ENCODE peak calls at places on chromosomes 13 and 19, in four cellular contexts. G is substantia nigra; H is fibroblast of gingiva; O is stimulated activated CD8-positive, alpha-beta memory T cell treated with anti-CD3 and anti-CD28 coated beads, Interleukin-4, amount 100 ng/mL, for 48 hours. A is an unnamed sample.

GRCh38 chr19:34220472-34221063 is 33.8 kb upstream of the GARRE1 start:
- DNase-seq in G (peak), O (peak), H (peak), A (peak)

GRCh38 chr13:91216928-91217700 is 130.4 kb upstream of the MIR17HG start:
- DNase-seq in O (no peak), H (no peak), G (no peak), A (no peak)

GRCh38 chr19:54952591-54953344 is 5.4 kb upstream of the NLRP7 start:
- DNase-seq in G (no peak), O (no peak), H (no peak), A (no peak)

GRCh38 chr13:107730835-107731234 is 484.5 kb downstream of the LIG4 start:
- DNase-seq in H (peak), G (no peak), O (no peak), A (no peak)

GRCh38 chr13:37068962-37069361 is 9.5 kb upstream of the SUPT20H start:
- DNase-seq in H (peak), G (no peak), O (no peak), A (no peak)

GRCh38 chr19:29010276-29010675 is 202.7 kb downstream of the UQCRFS1 start:
- DNase-seq in H (no peak), G (no peak), O (no peak), A (no peak)

GRCh38 chr13:29434217-29434940 is 161.1 kb downstream of the SLC7A1 start:
- DNase-seq in H (no peak), G (no peak), O (no peak), A (no peak)

GRCh38 chr13:21011378-21011777 is 50.0 kb downstream of the LATS2 start:
- DNase-seq in H (no peak), O (no peak), G (no peak), A (no peak)

GRCh38 chr13:26022538-26023292 is 29.1 kb downstream of the SHISA2 start:
- DNase-seq in G (no peak), H (peak), O (no peak), A (no peak)

GRCh38 chr19:45484273-45484945 is 12.4 kb downstream of the RTN2 start:
- DNase-seq in G (no peak), O (no peak), H (no peak), A (no peak)

GRCh38 chr19:8342684-8343482 is at the start of gene KANK3:
- DNase-seq in G (peak), O (peak), H (peak), A (peak)

GRCh38 chr19:39507715-39508364 is 7.1 kb upstream of the SELENOV start:
- DNase-seq in G (no peak), O (no peak), H (no peak), A (no peak)

GRCh38 chr19:3730457-3730958 is 22.3 kb downstream of the TJP3 start:
- DNase-seq in G (no peak), H (no peak), O (no peak), A (no peak)

GRCh38 chr13:31970237-31970930 is 61.2 kb upstream of the FRY start:
- DNase-seq in O (no peak), G (no peak), H (peak), A (no peak)

GRCh38 chr19:51873097-51873496 is 14.7 kb downstream of the ZNF577 start:
- DNase-seq in O (no peak), G (no peak), H (no peak), A (no peak)

GRCh38 chr13:45678282-45678681 is 23.8 kb upstream of the CBY2 start:
- DNase-seq in H (no peak), O (no peak), G (no peak), A (no peak)

GRCh38 chr13:97028441-97029299 is 34.4 kb upstream of the OXGR1 start:
- DNase-seq in H (peak), O (peak), G (no peak), A (peak)

GRCh38 chr13:74133657-74134201 is 475 bp downstream of the KLF12 start:
- DNase-seq in G (peak), O (peak), H (peak), A (peak)

GRCh38 chr19:35136231-35136630 is 1.4 kb upstream of the LGI4 start:
- DNase-seq in G (no peak), O (no peak), H (no peak), A (no peak)

GRCh38 chr13:113907637-113908617 is 44.1 kb upstream of the GAS6 start:
- DNase-seq in H (no peak), G (no peak), O (peak), A (no peak)

GRCh38 chr19:7729831-7730285 is 2.1 kb downstream of the CLEC4G start:
- DNase-seq in H (no peak), G (no peak), O (no peak), A (no peak)

GRCh38 chr19:55700813-55701212 is 25.8 kb downstream of the EPN1 start:
- DNase-seq in G (no peak), H (no peak), O (no peak), A (no peak)

GRCh38 chr13:110820311-110820710 is 94.6 kb downstream of the ANKRD10 start:
- DNase-seq in H (no peak), O (no peak), G (no peak), A (no peak)

GRCh38 chr13:40772765-40773473 is 1.9 kb upstream of the MRPS31 start:
- DNase-seq in H (no peak), G (no peak), O (no peak), A (no peak)

GRCh38 chr13:76620036-76620435 is 266.2 kb downstream of the KCTD12 start:
- DNase-seq in G (no peak), O (no peak), H (no peak), A (no peak)

GRCh38 chr13:34733720-34734119 is 208.3 kb upstream of the NBEA start:
- DNase-seq in O (no peak), G (no peak), H (peak), A (no peak)

GRCh38 chr13:28326081-28326480 is 168.8 kb downstream of the FLT1 start:
- DNase-seq in G (no peak), O (no peak), H (no peak), A (no peak)

GRCh38 chr13:50584856-50585580 is 258.5 kb downstream of the DLEU7 start:
- DNase-seq in G (no peak), O (no peak), H (no peak), A (no peak)

GRCh38 chr19:38769635-38770211 is 3.6 kb downstream of the LGALS7 start:
- DNase-seq in G (peak), H (peak), O (peak), A (peak)

GRCh38 chr19:6710273-6711077 is 10.0 kb downstream of the C3 start:
- DNase-seq in O (no peak), H (no peak), G (no peak), A (peak)

GRCh38 chr19:47609885-47610545 is 1.1 kb downstream of the BICRA start:
- DNase-seq in O (peak), G (peak), H (peak), A (peak)

GRCh38 chr19:43673702-43674629 is 4.0 kb upstream of the PLAUR start:
- DNase-seq in O (no peak), G (no peak), H (no peak), A (no peak)

GRCh38 chr19:12783226-12783848 is 7.9 kb upstream of the JUNB start:
- DNase-seq in O (peak), G (no peak), H (no peak), A (peak)

GRCh38 chr13:80177327-80177726 is 163.6 kb downstream of the SPRY2 start:
- DNase-seq in H (no peak), O (no peak), G (no peak), A (no peak)

GRCh38 chr13:109718726-109719125 is 67.7 kb downstream of the IRS2 start:
- DNase-seq in G (no peak), O (no peak), H (no peak), A (no peak)

GRCh38 chr13:51125495-51126226 is 14.6 kb upstream of the C13orf42 start:
- DNase-seq in G (peak), H (peak), O (peak), A (peak)

GRCh38 chr19:33721735-33722297 is 74.9 kb upstream of the KCTD15 start:
- DNase-seq in G (no peak), H (no peak), O (no peak), A (no peak)

GRCh38 chr19:47663435-47663910 is 49.7 kb upstream of the EHD2 start:
- DNase-seq in H (peak), O (no peak), G (no peak), A (no peak)

GRCh38 chr19:4548238-4548584 is 8.4 kb upstream of the LRG1 start:
- DNase-seq in G (no peak), H (no peak), O (no peak), A (no peak)

GRCh38 chr13:73450583-73450982 is 391.8 kb downstream of the KLF5 start:
- DNase-seq in G (no peak), H (no peak), O (no peak), A (no peak)

A was measured in activated CD4-positive, alpha-beta memory T cell treated with anti-CD3 and anti-CD28 coated beads for 36 hours.